ENCODE peak calls at places on chromosomes 16 and 17, in four cellular contexts. V is GM23248, E is neural progenitor cell, R is PC-3. G is an unnamed sample.

GRCh38 chr17:74240637-74241036 is 27.3 kb downstream of the TTYH2 start:
- DNase-seq in R (no peak), E (no peak), V (peak; percentile 34), G (no peak)

GRCh38 chr17:64147110-64148016 is 17.4 kb upstream of the ERN1 start:
- DNase-seq in E (no peak), R (peak; percentile 52), V (peak; percentile 36), G (peak; percentile 31)

GRCh38 chr17:30886187-30886586 is 19.9 kb downstream of the TEFM start:
- DNase-seq in V (no peak), R (no peak), E (no peak), G (no peak)

GRCh38 chr17:64262422-64263260 is at the start of gene TEX2:
- DNase-seq in E (peak; percentile 45), R (peak; percentile 41), V (peak; percentile 66), G (peak; percentile 56)

GRCh38 chr16:30980068-30980371 is 5.0 kb upstream of the HSD3B7 start:
- DNase-seq in E (no peak), V (no peak), R (no peak), G (no peak)

GRCh38 chr16:53024045-53024444 is 28.7 kb downstream of the CHD9NB start:
- DNase-seq in E (no peak), V (peak; percentile 20), R (no peak), G (no peak)

GRCh38 chr16:13441675-13442074 is 478.3 kb upstream of the ERCC4 start:
- DNase-seq in E (no peak), V (no peak), R (no peak), G (no peak)

GRCh38 chr16:60230666-60231065 is 1496.5 kb upstream of the GOT2 start:
- DNase-seq in E (no peak), R (peak; percentile 34), V (no peak), G (peak; percentile 72)

GRCh38 chr17:30573603-30574175 is 96.5 kb downstream of the GOSR1 start:
- DNase-seq in E (no peak), R (no peak), V (no peak), G (no peak)

GRCh38 chr17:68588362-68588761 is 12.8 kb downstream of the FAM20A start:
- DNase-seq in E (no peak), R (no peak), V (no peak), G (no peak)

GRCh38 chr17:10275418-10275817 is 77.0 kb upstream of the GAS7 start:
- DNase-seq in R (no peak), E (no peak), V (no peak), G (no peak)

GRCh38 chr16:716250-716607 is 1.3 kb downstream of the METRN start:
- DNase-seq in E (peak; percentile 95), R (no peak), V (peak; percentile 63), G (no peak)

GRCh38 chr16:26905336-26905735 is 161.4 kb upstream of the C16orf82 start:
- DNase-seq in R (no peak), E (no peak), V (peak; percentile 29), G (no peak)

GRCh38 chr16:1918890-1919679 is 870 bp upstream of the HS3ST6 start:
- DNase-seq in R (no peak), V (no peak), E (peak; percentile 51), G (no peak)

GRCh38 chr17:7842380-7842949 is 8.4 kb downstream of the KDM6B start:
- DNase-seq in R (peak; percentile 83), V (peak; percentile 94), E (peak; percentile 45), G (peak; percentile 74)

GRCh38 chr16:11224894-11225676 is 30.9 kb downstream of the SOCS1 start:
- DNase-seq in R (no peak), E (no peak), V (no peak), G (peak; percentile 79)

GRCh38 chr17:34398990-34399389 is 36.0 kb upstream of the CCL1 start:
- DNase-seq in E (no peak), R (no peak), V (no peak), G (peak; percentile 41)

GRCh38 chr17:30188211-30188939 is 47.1 kb downstream of the SLC6A4 start:
- DNase-seq in R (no peak), V (no peak), E (no peak), G (no peak)

GRCh38 chr17:33596904-33597303 is 303.8 kb upstream of the ASIC2 start:
- DNase-seq in R (no peak), E (no peak), V (no peak), G (no peak)

GRCh38 chr17:58339775-58340622 is 11.4 kb upstream of the TSPOAP1 start:
- DNase-seq in E (no peak), V (no peak), R (no peak), G (no peak)
- H3K27ac ChIP-seq in E (no peak overlapping the region), V (no peak overlapping the region), R (no peak overlapping the region), G (peak overlapping the region; percentile 100)

GRCh38 chr17:9022553-9023388 is 1.5 kb downstream of the NTN1 start:
- DNase-seq in R (no peak), V (peak; percentile 55), E (peak; percentile 68), G (no peak)

GRCh38 chr17:9020096-9020823 is 1.1 kb upstream of the NTN1 start:
- DNase-seq in V (no peak), E (no peak), R (no peak), G (no peak)

GRCh38 chr17:9021985-9022552 is 759 bp downstream of the NTN1 start:
- DNase-seq in R (no peak), E (peak; percentile 76), V (peak; percentile 62), G (no peak)

GRCh38 chr17:9020824-9021157 is 519 bp upstream of the NTN1 start:
- DNase-seq in E (no peak), V (no peak), R (no peak), G (no peak)

GRCh38 chr17:9021158-9021984 is at the start of gene NTN1:
- DNase-seq in R (peak; percentile 17), E (peak; percentile 83), V (peak; percentile 62), G (peak; percentile 35)
- TF ChIP-seq EZH2phosphoT487 in R (no peak), E (no peak), V (no peak), G (no peak)

GRCh38 chr16:69724981-69725479 is 1.3 kb downstream of the NQO1 start:
- DNase-seq in E (no peak), V (peak; percentile 39), R (no peak), G (no peak)
- H3K9ac ChIP-seq in E (no peak overlapping the region), V (peak overlapping the region; percentile 53), R (peak overlapping the region; percentile 99), G (no peak overlapping the region)

GRCh38 chr17:81228834-81229665 is 6.3 kb upstream of the CEP131 start:
- DNase-seq in E (no peak), R (no peak), V (no peak), G (no peak)
- H3K27ac ChIP-seq in E (no peak overlapping the region), R (no peak overlapping the region), V (no peak overlapping the region), G (no peak overlapping the region)

GRCh38 chr17:61490540-61490975 is 38.3 kb downstream of the TBX4 start:
- DNase-seq in E (no peak), R (peak; percentile 67), V (peak; percentile 93), G (no peak)
- TF ChIP-seq EZH2phosphoT487 in E (no peak), R (no peak), V (no peak), G (no peak)

DNA sequence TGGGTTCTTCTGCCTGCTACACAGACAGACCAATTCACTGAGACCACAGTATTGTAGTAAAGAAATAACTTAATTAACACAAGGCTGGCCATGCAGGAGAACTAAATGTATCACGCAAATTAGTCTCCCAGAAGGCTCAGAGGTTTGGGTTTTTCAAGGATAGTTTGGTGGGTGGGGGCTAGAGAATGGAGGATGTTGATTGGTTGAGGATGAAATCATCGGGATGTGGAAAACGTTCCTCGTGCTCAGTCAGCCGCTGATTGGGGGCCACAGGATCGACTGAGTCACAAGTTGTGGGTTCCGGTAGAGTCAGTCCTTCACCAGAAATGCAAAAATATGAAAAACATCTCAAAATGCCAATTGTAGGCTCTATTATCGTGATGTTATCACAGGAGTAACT is 18.7 kb downstream of the RHOT1 start:
- DNase-seq in V (no peak), R (no peak), E (no peak), G (no peak)
- H3K9ac ChIP-seq in V (no peak overlapping the region), R (no peak overlapping the region), E (no peak overlapping the region), G (no peak overlapping the region)

GRCh38 chr17:17173921-17174320 is 32.2 kb downstream of the PLD6 start:
- DNase-seq in V (no peak), E (no peak), R (no peak), G (no peak)

GRCh38 chr17:17170346-17170976 is 35.7 kb downstream of the PLD6 start:
- DNase-seq in R (no peak), V (peak; percentile 31), E (no peak), G (no peak)

GRCh38 chr17:17172990-17173389 is 33.1 kb downstream of the PLD6 start:
- DNase-seq in E (no peak), R (no peak), V (no peak), G (no peak)

GRCh38 chr17:17171186-17171585 is 34.9 kb downstream of the PLD6 start:
- DNase-seq in E (no peak), V (no peak), R (no peak), G (no peak)

DNA sequence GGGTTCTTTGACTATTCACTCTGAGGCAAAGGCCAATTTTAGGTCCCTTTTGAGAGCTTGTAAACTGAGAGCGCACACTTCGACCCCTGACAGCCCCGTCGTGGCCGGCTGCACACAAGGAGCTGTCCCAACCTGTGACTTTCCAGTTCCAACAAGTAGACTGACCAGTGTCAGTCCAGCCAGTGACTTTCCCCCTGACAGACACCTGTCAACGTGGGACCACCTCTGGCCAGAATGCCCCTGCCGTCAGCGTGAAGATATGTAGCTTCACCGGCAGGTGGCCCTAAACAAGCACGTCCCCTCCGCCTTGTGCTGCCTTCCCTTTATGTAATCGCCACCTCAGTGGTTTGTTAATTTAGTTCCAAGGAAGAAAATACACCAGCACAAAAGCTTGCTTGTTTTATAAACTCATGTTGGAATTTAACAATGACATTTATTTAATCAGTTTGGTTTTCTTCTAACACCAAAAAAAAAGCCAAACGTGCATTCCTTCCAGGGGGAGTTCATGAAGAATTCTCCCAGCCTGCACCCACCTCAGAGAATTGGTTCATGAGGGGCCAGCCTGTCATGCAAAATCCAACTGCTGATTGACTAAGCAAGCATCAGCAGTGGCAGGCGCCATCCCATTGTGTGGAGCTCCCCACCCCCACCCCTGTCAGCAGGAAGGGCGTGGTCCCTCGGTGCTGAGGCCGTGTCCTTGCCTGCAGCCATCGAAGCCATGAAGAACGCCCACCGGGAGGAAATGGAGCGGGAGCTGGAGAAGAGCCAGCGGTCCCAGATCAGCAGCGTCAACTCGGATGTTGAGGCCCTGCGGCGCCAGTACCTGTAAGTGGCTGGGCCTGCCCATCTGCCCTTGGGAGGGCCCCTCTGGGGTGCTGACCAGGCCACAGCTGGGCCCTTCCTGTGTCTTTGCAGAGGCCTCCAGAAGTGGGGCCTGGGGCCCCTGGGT is 33.9 kb downstream of the PLD6 start:
- DNase-seq in E (no peak), R (no peak), V (no peak), G (no peak)
- H3K27ac ChIP-seq in E (no peak overlapping the region), R (no peak overlapping the region), V (no peak overlapping the region), G (no peak overlapping the region)

GRCh38 chr17:78255953-78256704 is 24.7 kb downstream of the TMEM235 start:
- DNase-seq in E (no peak), V (no peak), R (no peak), G (no peak)
- TF ChIP-seq EZH2phosphoT487 in E (no peak), V (no peak), R (no peak), G (no peak)

G was measured in MM.1S.